ENCODE peak calls at places on chromosomes 7 and 10, in seven cellular contexts. One of them, this sample, is unnamed.

GRCh38 chr7:3042861-3043489 is 692 bp downstream of the CARD11 start:
- DNase-seq in T-helper 2 cell: peak
- DNase-seq in brain microvascular endothelial cell: no peak
- DNase-seq in ELR: no peak
- DNase-seq in CD8-positive, alpha-beta memory T cell: peak
- DNase-seq in BE2C: no peak
- DNase-seq in C1 segment of cervical spinal cord: no peak
- DNase-seq in this sample: peak

GRCh38 chr7:158263964-158264748 is 323.5 kb downstream of the PTPRN2 start:
- DNase-seq in T-helper 2 cell: no peak
- DNase-seq in brain microvascular endothelial cell: no peak
- DNase-seq in ELR: no peak
- DNase-seq in CD8-positive, alpha-beta memory T cell: no peak
- DNase-seq in BE2C: no peak
- DNase-seq in C1 segment of cervical spinal cord: no peak
- DNase-seq in this sample: no peak

GRCh38 chr10:80484243-80484642 is 30.1 kb downstream of the TSPAN14 start:
- DNase-seq in T-helper 2 cell: no peak
- DNase-seq in brain microvascular endothelial cell: no peak
- DNase-seq in ELR: no peak
- DNase-seq in CD8-positive, alpha-beta memory T cell: no peak
- DNase-seq in BE2C: no peak
- DNase-seq in C1 segment of cervical spinal cord: no peak
- DNase-seq in this sample: no peak

GRCh38 chr10:71268751-71269150 is 50.3 kb upstream of the SLC29A3 start:
- DNase-seq in T-helper 2 cell: no peak
- DNase-seq in brain microvascular endothelial cell: no peak
- DNase-seq in ELR: no peak
- DNase-seq in CD8-positive, alpha-beta memory T cell: no peak
- DNase-seq in BE2C: no peak
- DNase-seq in C1 segment of cervical spinal cord: no peak
- DNase-seq in this sample: no peak

GRCh38 chr10:3395487-3395886 is 222.9 kb upstream of the PITRM1 start:
- DNase-seq in T-helper 2 cell: no peak
- DNase-seq in brain microvascular endothelial cell: no peak
- DNase-seq in ELR: no peak
- DNase-seq in CD8-positive, alpha-beta memory T cell: no peak
- DNase-seq in BE2C: peak
- DNase-seq in C1 segment of cervical spinal cord: no peak
- DNase-seq in this sample: no peak

GRCh38 chr10:23253780-23254179 is 61.7 kb downstream of the PTF1A start:
- DNase-seq in T-helper 2 cell: no peak
- DNase-seq in brain microvascular endothelial cell: no peak
- DNase-seq in ELR: no peak
- DNase-seq in CD8-positive, alpha-beta memory T cell: no peak
- DNase-seq in BE2C: no peak
- DNase-seq in C1 segment of cervical spinal cord: no peak
- DNase-seq in this sample: no peak

GRCh38 chr10:11828682-11829284 is 5.6 kb downstream of the PROSER2 start:
- DNase-seq in T-helper 2 cell: no peak
- DNase-seq in brain microvascular endothelial cell: no peak
- DNase-seq in ELR: no peak
- DNase-seq in CD8-positive, alpha-beta memory T cell: no peak
- DNase-seq in BE2C: no peak
- DNase-seq in C1 segment of cervical spinal cord: no peak
- DNase-seq in this sample: no peak

GRCh38 chr7:102318482-102318971 is 31.9 kb downstream of the SH2B2 start:
- DNase-seq in T-helper 2 cell: no peak
- DNase-seq in brain microvascular endothelial cell: no peak
- DNase-seq in ELR: peak
- DNase-seq in CD8-positive, alpha-beta memory T cell: no peak
- DNase-seq in BE2C: peak
- DNase-seq in C1 segment of cervical spinal cord: no peak
- DNase-seq in this sample: no peak

GRCh38 chr7:99002146-99002826 is 124.0 kb downstream of the TRRAP start:
- DNase-seq in T-helper 2 cell: no peak
- DNase-seq in brain microvascular endothelial cell: no peak
- DNase-seq in ELR: no peak
- DNase-seq in CD8-positive, alpha-beta memory T cell: no peak
- DNase-seq in BE2C: no peak
- DNase-seq in C1 segment of cervical spinal cord: no peak
- DNase-seq in this sample: no peak

GRCh38 chr7:154480817-154481216 is 428.6 kb downstream of the DPP6 start:
- DNase-seq in T-helper 2 cell: no peak
- DNase-seq in brain microvascular endothelial cell: no peak
- DNase-seq in ELR: no peak
- DNase-seq in CD8-positive, alpha-beta memory T cell: no peak
- DNase-seq in BE2C: no peak
- DNase-seq in C1 segment of cervical spinal cord: no peak
- DNase-seq in this sample: no peak

GRCh38 chr7:36459236-36459960 is 69.7 kb downstream of the ANLN start:
- DNase-seq in T-helper 2 cell: no peak
- DNase-seq in brain microvascular endothelial cell: no peak
- DNase-seq in ELR: no peak
- DNase-seq in CD8-positive, alpha-beta memory T cell: no peak
- DNase-seq in BE2C: no peak
- DNase-seq in C1 segment of cervical spinal cord: no peak
- DNase-seq in this sample: no peak

GRCh38 chr10:23999445-23999844 is 209.5 kb upstream of the KIAA1217 start:
- DNase-seq in T-helper 2 cell: no peak
- DNase-seq in brain microvascular endothelial cell: no peak
- DNase-seq in ELR: no peak
- DNase-seq in CD8-positive, alpha-beta memory T cell: no peak
- DNase-seq in BE2C: no peak
- DNase-seq in C1 segment of cervical spinal cord: no peak
- DNase-seq in this sample: no peak

GRCh38 chr7:66556549-66557213 is 72.0 kb upstream of the KCTD7 start:
- DNase-seq in T-helper 2 cell: no peak
- DNase-seq in brain microvascular endothelial cell: no peak
- DNase-seq in ELR: no peak
- DNase-seq in CD8-positive, alpha-beta memory T cell: no peak
- DNase-seq in BE2C: no peak
- DNase-seq in C1 segment of cervical spinal cord: no peak
- DNase-seq in this sample: no peak

GRCh38 chr7:5692112-5692844 is 89.2 kb downstream of the RNF216 start:
- DNase-seq in T-helper 2 cell: no peak
- DNase-seq in brain microvascular endothelial cell: peak
- DNase-seq in ELR: peak
- DNase-seq in CD8-positive, alpha-beta memory T cell: no peak
- DNase-seq in BE2C: peak
- DNase-seq in C1 segment of cervical spinal cord: peak
- DNase-seq in this sample: no peak

GRCh38 chr7:47384755-47385475 is 197.0 kb downstream of the TNS3 start:
- DNase-seq in T-helper 2 cell: no peak
- DNase-seq in brain microvascular endothelial cell: no peak
- DNase-seq in ELR: no peak
- DNase-seq in CD8-positive, alpha-beta memory T cell: no peak
- DNase-seq in BE2C: no peak
- DNase-seq in C1 segment of cervical spinal cord: no peak
- DNase-seq in this sample: no peak

This sample was measured in activated gamma-delta T cell treated with Interleukin-2 at 50 U/mL for 16 hours.